ENCODE peak calls at places on chromosomes 7 and 10, in five cellular contexts. One of them, this sample, is unnamed.
A peak's percentile ranks its signal among the peaks of the same experiment; 100 is the strongest.

GRCh38 chr10:126160571-126160970 is 227.7 kb downstream of the ADAM12 start:
- DNase-seq in T-cell: no peak
- DNase-seq in nephron progenitor cell: no peak
- DNase-seq in Karpas-422: no peak
- DNase-seq in mesenchymal stem cell: no peak
- DNase-seq in this sample: no peak

GRCh38 chr10:75959209-75959608 is 527.8 kb downstream of the LRMDA start:
- DNase-seq in T-cell: no peak
- DNase-seq in mesenchymal stem cell: peak; percentile 94
- DNase-seq in Karpas-422: no peak
- DNase-seq in nephron progenitor cell: no peak
- DNase-seq in this sample: peak; percentile 62

GRCh38 chr10:19816420-19817250 is at the start of gene PLXDC2:
- DNase-seq in T-cell: no peak
- DNase-seq in nephron progenitor cell: peak; percentile 79
- DNase-seq in mesenchymal stem cell: peak; percentile 59
- DNase-seq in Karpas-422: no peak
- DNase-seq in this sample: peak; percentile 34

GRCh38 chr10:35639021-35639521 is 3.0 kb downstream of the FZD8 start:
- DNase-seq in mesenchymal stem cell: peak; percentile 33
- DNase-seq in Karpas-422: no peak
- DNase-seq in nephron progenitor cell: peak; percentile 47
- DNase-seq in T-cell: no peak
- DNase-seq in this sample: no peak

GRCh38 chr7:138945169-138945568 is 36.0 kb downstream of the KIAA1549 start:
- DNase-seq in nephron progenitor cell: no peak
- DNase-seq in mesenchymal stem cell: no peak
- DNase-seq in T-cell: no peak
- DNase-seq in Karpas-422: no peak
- DNase-seq in this sample: no peak

GRCh38 chr7:98879198-98879988 is 1.1 kb downstream of the TRRAP start:
- DNase-seq in Karpas-422: peak; percentile 84
- DNase-seq in mesenchymal stem cell: peak; percentile 41
- DNase-seq in nephron progenitor cell: no peak
- DNase-seq in T-cell: peak; percentile 66
- DNase-seq in this sample: no peak

GRCh38 chr7:38424750-38425463 is 151.5 kb upstream of the TARP start:
- DNase-seq in T-cell: no peak
- DNase-seq in nephron progenitor cell: no peak
- DNase-seq in Karpas-422: no peak
- DNase-seq in mesenchymal stem cell: no peak
- DNase-seq in this sample: no peak

GRCh38 chr7:117666019-117666418 is 186.2 kb downstream of the CFTR start:
- DNase-seq in mesenchymal stem cell: peak; percentile 87
- DNase-seq in T-cell: no peak
- DNase-seq in Karpas-422: no peak
- DNase-seq in nephron progenitor cell: no peak
- DNase-seq in this sample: peak; percentile 84

GRCh38 chr7:148485618-148486017 is 104.9 kb upstream of the C7orf33 start:
- DNase-seq in Karpas-422: peak; percentile 39
- DNase-seq in nephron progenitor cell: no peak
- DNase-seq in mesenchymal stem cell: peak; percentile 3
- DNase-seq in T-cell: no peak
- DNase-seq in this sample: no peak

GRCh38 chr10:75211007-75211735 is 575 bp downstream of the VDAC2 start:
- DNase-seq in mesenchymal stem cell: peak; percentile 78
- DNase-seq in Karpas-422: peak; percentile 79
- DNase-seq in T-cell: no peak
- DNase-seq in nephron progenitor cell: peak; percentile 29
- DNase-seq in this sample: peak; percentile 64

GRCh38 chr10:14570800-14571199 is 203.9 kb downstream of the FAM107B start:
- DNase-seq in Karpas-422: no peak
- DNase-seq in nephron progenitor cell: no peak
- DNase-seq in T-cell: no peak
- DNase-seq in mesenchymal stem cell: no peak
- DNase-seq in this sample: no peak

GRCh38 chr7:22787936-22788335 is 34.7 kb downstream of the TOMM7 start:
- DNase-seq in T-cell: no peak
- DNase-seq in Karpas-422: no peak
- DNase-seq in nephron progenitor cell: no peak
- DNase-seq in mesenchymal stem cell: no peak
- DNase-seq in this sample: no peak

GRCh38 chr10:103720964-103721335 is 134.4 kb downstream of the SH3PXD2A start:
- DNase-seq in nephron progenitor cell: no peak
- DNase-seq in mesenchymal stem cell: no peak
- DNase-seq in Karpas-422: no peak
- DNase-seq in T-cell: no peak
- DNase-seq in this sample: no peak

GRCh38 chr7:97307521-97308108 is 190.1 kb downstream of the SDHAF3 start:
- DNase-seq in T-cell: no peak
- DNase-seq in nephron progenitor cell: no peak
- DNase-seq in Karpas-422: no peak
- DNase-seq in mesenchymal stem cell: peak; percentile 71
- DNase-seq in this sample: no peak

GRCh38 chr10:93495654-93496321 is 624 bp upstream of the CEP55 start:
- DNase-seq in T-cell: no peak
- DNase-seq in mesenchymal stem cell: peak; percentile 46
- DNase-seq in nephron progenitor cell: no peak
- DNase-seq in Karpas-422: no peak
- DNase-seq in this sample: no peak

GRCh38 chr7:110095372-110096052 is 995.4 kb upstream of the LRRN3 start:
- DNase-seq in Karpas-422: no peak
- DNase-seq in mesenchymal stem cell: peak; percentile 2
- DNase-seq in T-cell: no peak
- DNase-seq in nephron progenitor cell: no peak
- DNase-seq in this sample: no peak

This sample was measured in amniotic epithelial cell.